ENCODE peak calls at places on chromosomes 1 and 21, in nine cellular contexts. X is astrocyte of the spinal cord, Q is transverse colon, D is endothelial cell, Y is cardiac fibroblast, B is hepatocyte, S is fibroblast of pulmonary artery, V is Peyer's patch, P is MM.1S. R is an unnamed sample.

GRCh38 chr1:26408604-26409003 is 2.0 kb upstream of the LIN28A start:
- DNase-seq in X (peak; percentile 74), Y (peak; percentile 84), P (peak; percentile 55), V (peak; percentile 84), D (peak; percentile 89), S (peak; percentile 82), B (peak; percentile 91), Q (peak; percentile 69), R (peak; percentile 73)

GRCh38 chr21:25428537-25428936 is 178.7 kb downstream of the MRPL39 start:
- DNase-seq in S (no peak), B (no peak), X (no peak), D (no peak), Y (no peak), P (peak; percentile 26), Q (no peak), V (no peak), R (no peak)

GRCh38 chr21:44303490-44303981 is 3.7 kb downstream of the PFKL start:
- DNase-seq in Q (peak; percentile 86), B (peak; percentile 84), D (no peak), X (no peak), V (peak; percentile 90), Y (no peak), S (no peak), P (no peak), R (no peak)

GRCh38 chr1:158998781-158999161 is 10.9 kb upstream of the IFI16 start:
- DNase-seq in V (peak; percentile 64), Q (peak; percentile 26), D (peak; percentile 34), P (peak; percentile 87), B (peak; percentile 68), S (peak; percentile 76), Y (peak; percentile 73), X (peak; percentile 84), R (no peak)

GRCh38 chr1:6148497-6149241 is 31.5 kb downstream of the CHD5 start:
- DNase-seq in S (peak; percentile 22), V (peak; percentile 69), P (no peak), B (peak; percentile 84), Y (peak; percentile 26), D (peak; percentile 77), Q (peak; percentile 64), X (peak; percentile 13), R (no peak)

GRCh38 chr1:201533836-201534235 is 5.1 kb upstream of the NAV1 start:
- DNase-seq in V (no peak), P (no peak), Q (no peak), Y (no peak), S (no peak), D (no peak), B (no peak), X (no peak), R (no peak)

GRCh38 chr1:174074757-174075156 is 52.6 kb upstream of the RC3H1 start:
- DNase-seq in V (no peak), Y (peak; percentile 55), P (peak; percentile 33), X (peak; percentile 39), Q (no peak), B (peak; percentile 17), D (no peak), S (peak; percentile 59), R (peak; percentile 11)

GRCh38 chr1:54714881-54715492 is 674 bp upstream of the TTC4 start:
- DNase-seq in X (no peak), Y (no peak), S (no peak), B (no peak), P (no peak), V (no peak), Q (no peak), D (no peak), R (no peak)

GRCh38 chr1:7109901-7110300 is 324.6 kb downstream of the CAMTA1 start:
- DNase-seq in B (no peak), P (no peak), Q (no peak), D (no peak), S (no peak), V (no peak), Y (no peak), X (no peak), R (no peak)

GRCh38 chr1:198540580-198540979 is at the start of gene ATP6V1G3:
- DNase-seq in Y (no peak), B (no peak), X (no peak), P (no peak), D (no peak), V (no peak), Q (no peak), S (no peak), R (no peak)

GRCh38 chr1:81670286-81670685 is 130.4 kb upstream of the ADGRL2 start:
- DNase-seq in V (peak; percentile 76), B (peak; percentile 71), Y (peak; percentile 96), Q (peak; percentile 56), D (no peak), X (peak; percentile 95), P (no peak), S (peak; percentile 97), R (peak; percentile 87)

GRCh38 chr1:12157366-12158231 is 9.2 kb upstream of the TNFRSF1B start:
- DNase-seq in S (no peak), V (no peak), Y (no peak), B (no peak), P (no peak), X (no peak), D (no peak), Q (no peak), R (no peak)

DNA sequence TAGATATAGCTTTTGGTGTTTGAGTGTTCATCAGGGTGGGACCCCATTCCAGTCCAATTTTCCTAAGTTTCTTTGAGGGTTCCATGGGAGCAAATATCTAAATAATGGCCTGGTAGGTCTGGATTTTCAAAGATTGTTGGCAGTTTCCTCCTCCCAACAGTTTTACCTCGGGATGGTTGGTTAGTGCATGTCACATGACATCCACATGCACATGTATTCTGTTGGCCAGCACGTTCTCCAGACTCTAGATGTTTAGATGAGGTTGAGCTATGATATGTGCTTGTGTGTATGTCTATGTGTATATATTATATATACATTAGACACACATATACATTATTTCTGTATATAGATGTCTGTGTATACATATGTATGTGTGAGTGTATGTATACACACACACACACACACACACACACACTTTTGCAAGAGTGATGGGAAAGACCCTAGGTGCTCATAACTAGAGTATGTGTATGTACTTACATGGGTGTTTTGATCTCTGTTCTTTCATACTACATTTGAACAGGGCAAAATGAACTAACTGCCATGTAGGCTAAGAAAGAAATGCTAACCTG is 5.6 kb downstream of the RGS4 start:
- DNase-seq in Y (no peak), Q (no peak), X (no peak), P (no peak), V (no peak), B (no peak), D (no peak), S (no peak), R (no peak)
- TF ChIP-seq CTCF in Y (no peak), Q (no peak), X (no peak), P (no peak), V (no peak), B (no peak), D (no peak), S (no peak), R (no peak)

DNA sequence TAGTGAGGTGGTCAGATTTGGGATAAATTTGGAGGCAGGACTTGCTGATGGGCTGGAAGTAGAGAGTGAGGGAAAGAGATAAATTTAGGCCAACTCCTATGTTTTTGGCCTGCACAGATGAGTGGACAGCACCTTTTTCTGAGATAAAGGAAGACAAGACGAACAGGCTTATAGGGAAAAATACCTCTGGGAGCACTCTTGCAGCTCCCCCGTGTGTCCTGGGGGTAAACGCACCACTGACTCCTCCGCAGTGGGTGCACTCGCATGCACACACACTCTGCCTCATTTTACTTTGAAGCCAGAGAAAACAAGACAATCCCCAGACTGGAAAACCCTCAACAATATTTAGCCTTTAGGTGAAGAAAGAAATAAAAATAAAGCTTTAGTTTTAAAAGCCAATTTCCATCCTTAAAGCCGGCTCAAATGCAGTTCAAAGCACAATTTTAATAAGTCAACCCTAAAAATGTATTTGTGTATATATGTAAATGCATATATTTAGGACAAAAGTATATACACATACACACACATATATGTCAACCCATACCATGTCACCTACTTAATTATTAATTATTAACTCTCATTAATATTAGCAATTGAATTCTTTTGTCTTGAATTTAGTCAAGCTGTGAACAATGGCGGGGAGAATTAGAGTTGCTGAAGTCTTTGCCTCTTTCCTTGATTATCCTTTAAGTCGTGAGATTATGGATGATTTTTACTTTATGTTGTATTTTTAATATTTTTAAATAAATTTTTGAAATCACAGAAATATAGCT is 341.8 kb downstream of the ZNF326 start:
- DNase-seq in Q (no peak), P (no peak), S (no peak), X (no peak), B (no peak), Y (no peak), V (no peak), D (no peak), R (no peak)
- TF ChIP-seq CTCF in Q (no peak), P (no peak), S (no peak), X (no peak), B (no peak), Y (no peak), V (no peak), D (no peak), R (no peak)

DNA sequence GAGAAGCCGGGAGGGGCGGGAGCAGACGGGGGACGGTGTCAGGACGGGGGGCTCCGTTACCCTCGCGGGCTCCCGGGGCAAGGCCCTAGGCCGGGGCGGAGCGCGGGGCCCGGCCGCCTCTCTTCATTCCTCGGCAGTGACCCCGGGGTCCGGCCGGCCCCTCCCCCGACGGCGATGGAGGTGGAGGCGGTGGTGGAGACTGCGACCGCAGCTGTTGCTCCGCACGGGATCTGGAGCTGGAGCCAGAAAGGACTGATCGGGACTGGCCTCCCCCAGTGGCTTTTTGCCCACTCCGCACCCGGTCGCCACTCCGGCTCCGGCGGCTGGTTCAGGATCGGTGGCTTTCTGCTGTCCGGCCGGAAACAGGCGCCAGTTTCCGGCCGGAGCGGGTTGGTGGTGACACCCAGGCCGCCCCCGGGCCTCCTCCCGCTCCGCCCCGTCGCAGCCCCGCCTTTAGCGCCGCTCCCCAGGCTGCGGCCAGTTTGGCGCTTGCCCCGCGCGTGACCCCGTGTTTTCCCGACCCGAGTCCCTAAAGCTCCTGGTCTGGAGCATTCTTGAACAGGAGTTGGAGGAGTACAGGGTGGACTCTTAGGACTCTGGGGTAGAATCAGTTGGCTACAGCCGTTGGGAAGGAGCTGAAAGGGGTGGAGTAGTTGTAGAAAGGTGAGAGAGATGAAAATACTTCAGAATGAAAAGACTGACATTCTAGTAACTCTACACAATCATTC is at the start of gene OTUD7B:
- DNase-seq in S (peak; percentile 86), B (peak; percentile 96), P (peak; percentile 90), X (peak; percentile 91), D (peak; percentile 85), V (peak; percentile 89), Y (peak; percentile 92), Q (peak; percentile 91), R (peak; percentile 47)
- TF ChIP-seq CTCF in S (no peak), B (no peak), P (no peak), X (no peak), D (no peak), V (no peak), Y (no peak), Q (no peak), R (no peak)

DNA sequence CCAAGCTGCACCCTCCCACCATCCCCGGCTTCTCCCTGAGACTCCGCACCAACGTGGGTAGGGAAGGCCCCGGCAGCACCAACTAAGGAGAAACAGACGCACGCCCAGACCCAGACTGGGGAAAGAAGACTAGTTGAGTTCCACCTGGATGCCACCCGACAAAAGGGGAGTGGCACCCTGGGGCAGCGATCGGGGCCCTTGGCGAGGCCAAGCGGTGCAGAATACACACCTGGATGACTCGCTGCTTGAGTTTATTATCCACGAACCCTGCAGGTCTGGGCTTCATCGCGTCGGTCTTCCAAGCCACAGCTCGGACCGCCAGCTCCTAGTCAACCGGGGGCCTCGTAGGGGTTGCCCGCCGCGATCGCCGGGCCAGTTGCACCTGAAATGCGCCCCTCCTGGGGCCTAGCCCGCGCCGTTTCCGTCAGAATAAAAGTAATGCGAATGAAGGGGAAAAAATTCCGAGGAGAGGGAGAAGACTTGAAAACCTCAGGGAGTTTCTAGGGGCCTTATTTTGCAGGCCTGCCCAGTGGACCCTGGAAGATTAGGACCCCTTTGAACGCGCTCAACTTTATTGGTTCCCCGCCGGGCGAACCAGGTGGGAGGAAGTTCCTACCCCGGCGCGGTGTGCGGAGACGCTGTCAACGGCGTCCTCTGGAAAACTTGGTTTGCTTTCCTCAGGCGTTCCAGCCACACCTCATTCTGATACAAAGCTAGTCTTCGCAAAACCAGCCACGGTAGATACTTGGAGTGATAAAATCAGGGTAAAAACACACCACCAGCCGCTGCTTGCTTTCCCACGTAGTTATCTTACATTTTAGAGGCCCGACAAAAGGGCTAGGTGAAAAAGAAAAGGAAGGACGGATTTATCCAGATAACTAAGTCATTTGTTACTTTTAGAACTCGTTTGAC is at the start of gene NVL:
- DNase-seq in D (peak; percentile 77), Y (peak; percentile 91), P (peak; percentile 94), X (peak; percentile 91), S (peak; percentile 89), Q (peak; percentile 89), B (peak; percentile 93), V (peak; percentile 91), R (peak; percentile 71)
- TF ChIP-seq CTCF in D (no peak), Y (no peak), P (no peak), X (no peak), S (no peak), Q (no peak), B (no peak), V (no peak), R (no peak)

R was measured in astrocyte of the cerebellum.